ENCODE peak calls at places on chromosomes 13 and 19, in four cellular contexts. One of them, this sample, is unnamed.
A peak's percentile ranks its signal among the peaks of the same experiment; 100 is the strongest.

GRCh38 chr13:18212873-18213272 is 968.8 kb downstream of the TUBA3C start:
- DNase-seq in K562: no peak
- DNase-seq in GM12878: no peak
- DNase-seq in HepG2: peak; percentile 5
- DNase-seq in this sample: no peak

GRCh38 chr13:41216160-41216559 is 21.8 kb upstream of the KBTBD7 start:
- DNase-seq in K562: no peak
- DNase-seq in GM12878: no peak
- DNase-seq in HepG2: peak; percentile 16
- DNase-seq in this sample: no peak

GRCh38 chr13:29758591-29759114 is 91.8 kb downstream of the UBL3 start:
- DNase-seq in K562: no peak
- DNase-seq in GM12878: peak; percentile 74
- DNase-seq in HepG2: peak; percentile 5
- DNase-seq in this sample: no peak

GRCh38 chr19:10826846-10827245 is 9.2 kb downstream of the TMED1 start:
- DNase-seq in K562: no peak
- DNase-seq in GM12878: no peak
- DNase-seq in HepG2: no peak
- DNase-seq in this sample: no peak

GRCh38 chr13:77002590-77003190 is 10.8 kb downstream of the CLN5 start:
- DNase-seq in K562: no peak
- DNase-seq in GM12878: no peak
- DNase-seq in HepG2: peak; percentile 23
- DNase-seq in this sample: no peak

GRCh38 chr19:5292453-5292842 is 48.2 kb downstream of the PTPRS start:
- DNase-seq in K562: no peak
- DNase-seq in GM12878: no peak
- DNase-seq in HepG2: no peak
- DNase-seq in this sample: no peak

GRCh38 chr13:47555235-47555634 is 445.8 kb downstream of the SUCLA2 start:
- DNase-seq in K562: no peak
- DNase-seq in GM12878: no peak
- DNase-seq in HepG2: no peak
- DNase-seq in this sample: no peak

GRCh38 chr13:57569981-57570380 is 61.6 kb upstream of the PCDH17 start:
- DNase-seq in K562: no peak
- DNase-seq in GM12878: no peak
- DNase-seq in HepG2: no peak
- DNase-seq in this sample: no peak

GRCh38 chr19:39413269-39413902 is 917 bp downstream of the PLEKHG2 start:
- DNase-seq in K562: peak; percentile 70
- DNase-seq in GM12878: no peak
- DNase-seq in HepG2: no peak
- DNase-seq in this sample: peak; percentile 72

GRCh38 chr13:113646921-113647340 is 11.1 kb downstream of the ATP4B start:
- DNase-seq in K562: no peak
- DNase-seq in GM12878: no peak
- DNase-seq in HepG2: no peak
- DNase-seq in this sample: no peak

GRCh38 chr19:56136362-56136761 is 4.7 kb upstream of the ZNF444 start:
- DNase-seq in K562: no peak
- DNase-seq in GM12878: no peak
- DNase-seq in HepG2: peak; percentile 56
- DNase-seq in this sample: no peak

GRCh38 chr19:33819875-33820781 is 23.5 kb downstream of the KCTD15 start:
- DNase-seq in K562: peak; percentile 84
- DNase-seq in GM12878: no peak
- DNase-seq in HepG2: peak; percentile 53
- DNase-seq in this sample: peak; percentile 89

GRCh38 chr13:42746846-42747245 is 34.5 kb upstream of the FAM216B start:
- DNase-seq in K562: no peak
- DNase-seq in GM12878: no peak
- DNase-seq in HepG2: no peak
- DNase-seq in this sample: no peak

GRCh38 chr19:19659646-19660245 is 3.7 kb downstream of the ATP13A1 start:
- DNase-seq in K562: no peak
- DNase-seq in GM12878: no peak
- DNase-seq in HepG2: no peak
- DNase-seq in this sample: peak; percentile 31

GRCh38 chr19:37706052-37706605 is 13.4 kb downstream of the ZNF607 start:
- DNase-seq in K562: no peak
- DNase-seq in GM12878: no peak
- DNase-seq in HepG2: no peak
- DNase-seq in this sample: no peak

GRCh38 chr13:92074658-92075057 is 676.2 kb downstream of the GPC5 start:
- DNase-seq in K562: no peak
- DNase-seq in GM12878: no peak
- DNase-seq in HepG2: peak; percentile 28
- DNase-seq in this sample: no peak

GRCh38 chr13:45812599-45813372 is 38.8 kb downstream of the SIAH3 start:
- DNase-seq in K562: no peak
- DNase-seq in GM12878: no peak
- DNase-seq in HepG2: no peak
- DNase-seq in this sample: no peak

GRCh38 chr19:54077334-54077733 is 3.8 kb downstream of the TARM1 start:
- DNase-seq in K562: peak; percentile 1
- DNase-seq in GM12878: no peak
- DNase-seq in HepG2: no peak
- DNase-seq in this sample: no peak

GRCh38 chr19:16591803-16592556 is 19.8 kb upstream of the SLC35E1 start:
- DNase-seq in K562: no peak
- DNase-seq in GM12878: no peak
- DNase-seq in HepG2: no peak
- DNase-seq in this sample: no peak

GRCh38 chr19:35937345-35938281 is 1.4 kb downstream of the LRFN3 start:
- DNase-seq in K562: no peak
- DNase-seq in GM12878: no peak
- DNase-seq in HepG2: no peak
- DNase-seq in this sample: no peak

GRCh38 chr13:95087746-95088305 is 213.4 kb downstream of the ABCC4 start:
- DNase-seq in K562: no peak
- DNase-seq in GM12878: no peak
- DNase-seq in HepG2: peak; percentile 23
- DNase-seq in this sample: no peak

GRCh38 chr13:110070511-110071120 is 236.3 kb downstream of the COL4A1 start:
- DNase-seq in K562: no peak
- DNase-seq in GM12878: no peak
- DNase-seq in HepG2: no peak
- DNase-seq in this sample: no peak
- TF ChIP-seq HDAC2 in K562: no peak
- TF ChIP-seq HDAC2 in GM12878: no peak
- TF ChIP-seq HDAC2 in HepG2: no peak
- TF ChIP-seq HDAC2 in this sample: no peak

DNA sequence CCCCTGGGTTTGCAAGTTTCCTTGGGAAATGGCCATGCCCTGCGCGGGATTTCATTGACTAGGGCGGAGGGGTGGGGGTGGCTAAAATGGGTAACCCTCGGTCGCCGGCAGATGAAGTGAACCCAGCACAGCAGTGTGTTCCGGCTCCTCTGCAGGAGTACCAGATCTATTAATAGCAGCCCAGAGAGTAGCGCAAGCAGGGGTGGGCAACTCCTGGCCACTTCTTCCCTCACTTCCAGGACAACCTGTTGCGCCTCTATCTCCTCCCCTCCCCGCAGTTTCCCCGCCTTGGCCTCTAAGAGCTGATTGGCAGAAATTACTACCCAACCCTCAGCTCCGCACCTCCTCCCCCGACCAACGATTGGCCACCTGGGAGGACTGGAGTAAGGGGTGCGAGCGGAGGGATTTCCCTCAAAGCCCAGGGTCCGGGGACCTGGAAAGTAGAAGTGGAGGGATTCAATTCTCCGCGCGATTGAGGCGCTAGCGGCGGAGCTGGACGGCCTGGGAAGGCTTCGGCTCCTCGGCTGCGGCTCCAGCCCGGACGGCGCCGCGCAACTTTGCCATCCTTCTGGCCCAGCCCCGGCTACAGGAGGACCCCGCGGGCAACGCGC is at the start of gene FREM2:
- DNase-seq in K562: no peak
- DNase-seq in GM12878: no peak
- DNase-seq in HepG2: no peak
- DNase-seq in this sample: peak; percentile 89
- TF ChIP-seq SIN3A in K562: no peak
- TF ChIP-seq SIN3A in GM12878: no peak
- TF ChIP-seq SIN3A in HepG2: no peak
- TF ChIP-seq SIN3A in this sample: no peak

GRCh38 chr19:29675120-29675649 is 9.9 kb downstream of the PLEKHF1 start:
- DNase-seq in K562: no peak
- DNase-seq in GM12878: no peak
- DNase-seq in HepG2: no peak
- DNase-seq in this sample: no peak

GRCh38 chr19:29675650-29676186 is 10.5 kb downstream of the PLEKHF1 start:
- DNase-seq in K562: no peak
- DNase-seq in GM12878: no peak
- DNase-seq in HepG2: no peak
- DNase-seq in this sample: no peak

GRCh38 chr19:29677001-29677781 is 11.9 kb downstream of the PLEKHF1 start:
- DNase-seq in K562: no peak
- DNase-seq in GM12878: no peak
- DNase-seq in HepG2: no peak
- DNase-seq in this sample: no peak

GRCh38 chr19:29678484-29679106 is 13.3 kb downstream of the PLEKHF1 start:
- DNase-seq in K562: no peak
- DNase-seq in GM12878: no peak
- DNase-seq in HepG2: peak; percentile 22
- DNase-seq in this sample: no peak

GRCh38 chr19:29676586-29676985 is 11.3 kb downstream of the PLEKHF1 start:
- DNase-seq in K562: no peak
- DNase-seq in GM12878: no peak
- DNase-seq in HepG2: no peak
- DNase-seq in this sample: no peak
- TF ChIP-seq HDAC2 in K562: no peak
- TF ChIP-seq HDAC2 in GM12878: no peak
- TF ChIP-seq HDAC2 in HepG2: no peak
- TF ChIP-seq HDAC2 in this sample: no peak

DNA sequence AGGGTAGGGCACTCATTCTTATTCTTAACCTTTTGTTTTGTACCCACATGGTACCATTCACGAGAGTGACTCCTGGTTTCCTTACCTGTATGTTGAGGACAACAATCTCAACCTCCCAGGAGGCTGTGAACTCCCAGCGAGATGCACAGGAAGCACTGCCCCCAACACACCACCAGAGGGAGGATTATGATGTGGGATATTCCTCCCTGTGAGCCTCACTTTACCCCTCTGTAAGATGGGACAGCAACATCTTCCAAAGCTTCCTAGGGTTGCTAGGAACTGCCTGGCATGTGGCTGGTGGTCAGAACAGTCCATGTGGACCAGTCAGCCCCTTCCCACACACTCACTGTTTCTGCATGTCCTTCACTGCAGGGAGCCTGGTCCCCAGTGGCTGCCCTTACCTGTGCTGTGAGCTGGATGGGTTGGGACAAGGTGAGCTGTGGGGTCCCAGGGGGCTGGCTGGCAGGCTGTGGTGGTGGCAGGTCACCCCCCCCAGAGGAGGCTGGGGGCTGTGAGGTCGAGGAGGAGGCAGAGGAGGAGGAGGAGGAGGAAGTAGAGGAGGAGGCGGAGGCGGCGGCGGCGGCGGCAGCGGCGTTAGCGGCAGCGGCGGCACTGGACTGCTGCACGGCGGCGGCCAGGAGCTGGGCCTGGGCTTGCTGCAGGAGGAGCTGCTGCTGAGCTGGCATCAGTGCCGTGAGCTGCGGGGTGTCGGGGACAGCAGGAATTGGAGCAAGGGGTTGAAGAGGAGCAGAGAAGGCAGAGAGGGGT is 15.8 kb downstream of the POU2F2 start:
- DNase-seq in K562: no peak
- DNase-seq in GM12878: no peak
- DNase-seq in HepG2: no peak
- DNase-seq in this sample: no peak
- TF ChIP-seq SIN3A in K562: no peak
- TF ChIP-seq SIN3A in GM12878: no peak
- TF ChIP-seq SIN3A in HepG2: no peak
- TF ChIP-seq SIN3A in this sample: no peak

GRCh38 chr19:47056416-47056815 is 8.0 kb upstream of the TMEM160 start:
- DNase-seq in K562: no peak
- DNase-seq in GM12878: no peak
- DNase-seq in HepG2: no peak
- DNase-seq in this sample: no peak

GRCh38 chr19:47058621-47059020 is 10.2 kb upstream of the TMEM160 start:
- DNase-seq in K562: peak; percentile 48
- DNase-seq in GM12878: no peak
- DNase-seq in HepG2: peak; percentile 79
- DNase-seq in this sample: no peak

DNA sequence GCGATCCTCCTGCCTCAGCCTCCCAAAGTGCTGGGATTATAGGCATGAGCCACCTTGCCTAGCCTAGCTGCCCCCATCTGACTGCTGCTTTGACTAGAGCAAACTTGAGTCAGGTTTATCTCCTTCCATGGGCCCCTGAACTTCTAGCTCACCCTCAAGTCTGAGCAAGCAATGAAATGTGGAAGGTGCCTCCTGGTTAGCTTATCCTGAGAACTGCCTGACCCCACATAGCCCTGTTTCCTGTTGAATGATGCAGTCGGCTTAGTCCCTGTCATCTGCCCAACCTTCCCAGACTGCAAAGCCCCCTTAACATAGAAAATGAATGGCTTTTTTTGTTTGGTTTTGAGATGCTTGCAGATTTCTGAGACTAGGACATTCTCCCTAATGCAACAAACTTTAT is 8.9 kb upstream of the TMEM160 start:
- DNase-seq in K562: no peak
- DNase-seq in GM12878: no peak
- DNase-seq in HepG2: no peak
- DNase-seq in this sample: no peak
- TF ChIP-seq HDAC2 in K562: no peak
- TF ChIP-seq HDAC2 in GM12878: no peak
- TF ChIP-seq HDAC2 in HepG2: no peak
- TF ChIP-seq HDAC2 in this sample: no peak

GRCh38 chr19:7636691-7637373 is at the start of gene STXBP2:
- DNase-seq in K562: peak; percentile 95
- DNase-seq in GM12878: peak; percentile 35
- DNase-seq in HepG2: peak; percentile 61
- DNase-seq in this sample: peak; percentile 64
- TF ChIP-seq SIN3A in K562: no peak
- TF ChIP-seq SIN3A in GM12878: peak; percentile 52
- TF ChIP-seq SIN3A in HepG2: peak; percentile 64
- TF ChIP-seq SIN3A in this sample: no peak

GRCh38 chr19:1211494-1212234 is 6.1 kb downstream of the STK11 start:
- DNase-seq in K562: peak; percentile 66
- DNase-seq in GM12878: no peak
- DNase-seq in HepG2: no peak
- DNase-seq in this sample: no peak
- TF ChIP-seq HDAC2 in K562: no peak
- TF ChIP-seq HDAC2 in GM12878: no peak
- TF ChIP-seq HDAC2 in HepG2: no peak
- TF ChIP-seq HDAC2 in this sample: no peak

DNA sequence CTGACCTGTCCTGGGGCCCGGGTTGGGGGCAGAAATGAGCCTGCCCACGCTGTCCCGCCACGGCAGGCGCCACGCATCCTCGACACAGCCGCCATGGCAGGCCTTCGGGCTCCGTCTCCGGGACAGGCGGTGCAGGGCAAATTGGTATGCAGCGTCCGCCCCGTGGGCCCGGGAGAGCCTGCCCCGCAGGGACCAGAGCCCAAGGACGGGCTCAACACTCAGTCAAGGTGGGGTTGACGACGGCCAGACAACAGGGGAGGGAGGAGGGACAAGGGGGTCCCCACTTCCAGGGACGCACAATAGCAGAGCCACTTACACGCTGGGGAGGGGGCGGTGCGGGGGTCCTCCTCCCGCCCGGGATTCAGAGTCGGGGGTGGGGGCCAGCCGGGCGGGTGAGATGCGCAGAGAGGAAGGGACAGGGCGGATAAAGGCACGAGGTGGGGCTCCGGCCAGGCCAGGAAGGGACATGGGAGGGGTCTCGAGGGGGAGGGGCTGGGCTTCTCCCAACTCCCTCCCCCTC is 1.2 kb downstream of the CTXN1 start:
- DNase-seq in K562: no peak
- DNase-seq in GM12878: no peak
- DNase-seq in HepG2: no peak
- DNase-seq in this sample: no peak
- TF ChIP-seq SIN3A in K562: no peak
- TF ChIP-seq SIN3A in GM12878: no peak
- TF ChIP-seq SIN3A in HepG2: no peak
- TF ChIP-seq SIN3A in this sample: no peak

This sample was measured in H1.